ENCODE peak calls at places on chromosomes 1 and 21, in six cellular contexts. One of them, this sample, is unnamed.

GRCh38 chr21:42784276-42784675 is 95.1 kb downstream of the WDR4 start:
- DNase-seq in cardiac muscle cell: no peak
- DNase-seq in CD8-positive, alpha-beta T cell: peak
- DNase-seq in pancreas: no peak
- DNase-seq in suprapubic skin: no peak
- DNase-seq in breast epithelium: no peak
- DNase-seq in this sample: no peak

GRCh38 chr1:64114012-64114525 is 89.4 kb upstream of the UBE2U start:
- DNase-seq in cardiac muscle cell: no peak
- DNase-seq in CD8-positive, alpha-beta T cell: no peak
- DNase-seq in pancreas: no peak
- DNase-seq in suprapubic skin: no peak
- DNase-seq in breast epithelium: no peak
- DNase-seq in this sample: no peak

GRCh38 chr1:230143534-230143933 is 76.5 kb downstream of the GALNT2 start:
- DNase-seq in cardiac muscle cell: no peak
- DNase-seq in CD8-positive, alpha-beta T cell: no peak
- DNase-seq in pancreas: no peak
- DNase-seq in suprapubic skin: no peak
- DNase-seq in breast epithelium: no peak
- DNase-seq in this sample: no peak

GRCh38 chr1:20398744-20399143 is 87.3 kb downstream of the CAMK2N1 start:
- DNase-seq in cardiac muscle cell: no peak
- DNase-seq in CD8-positive, alpha-beta T cell: no peak
- DNase-seq in pancreas: no peak
- DNase-seq in suprapubic skin: no peak
- DNase-seq in breast epithelium: no peak
- DNase-seq in this sample: no peak

GRCh38 chr1:42679364-42679983 is 2.7 kb upstream of the YBX1 start:
- DNase-seq in cardiac muscle cell: peak
- DNase-seq in CD8-positive, alpha-beta T cell: no peak
- DNase-seq in pancreas: no peak
- DNase-seq in suprapubic skin: no peak
- DNase-seq in breast epithelium: no peak
- DNase-seq in this sample: no peak

GRCh38 chr1:6585841-6586240 is 6.0 kb downstream of the ZBTB48 start:
- DNase-seq in cardiac muscle cell: no peak
- DNase-seq in CD8-positive, alpha-beta T cell: no peak
- DNase-seq in pancreas: no peak
- DNase-seq in suprapubic skin: no peak
- DNase-seq in breast epithelium: no peak
- DNase-seq in this sample: no peak

GRCh38 chr1:51297401-51298321 is 32.7 kb downstream of the TTC39A start:
- DNase-seq in cardiac muscle cell: no peak
- DNase-seq in CD8-positive, alpha-beta T cell: no peak
- DNase-seq in pancreas: no peak
- DNase-seq in suprapubic skin: peak
- DNase-seq in breast epithelium: peak
- DNase-seq in this sample: no peak

GRCh38 chr21:29338256-29338655 is 39.5 kb downstream of the BACH1 start:
- DNase-seq in cardiac muscle cell: no peak
- DNase-seq in CD8-positive, alpha-beta T cell: no peak
- DNase-seq in pancreas: no peak
- DNase-seq in suprapubic skin: no peak
- DNase-seq in breast epithelium: no peak
- DNase-seq in this sample: no peak

GRCh38 chr1:20787775-20788488 is 825 bp upstream of the HP1BP3 start:
- DNase-seq in cardiac muscle cell: peak
- DNase-seq in CD8-positive, alpha-beta T cell: no peak
- DNase-seq in pancreas: no peak
- DNase-seq in suprapubic skin: no peak
- DNase-seq in breast epithelium: no peak
- DNase-seq in this sample: no peak

GRCh38 chr1:73604739-73605138 is 593.2 kb downstream of the LRRIQ3 start:
- DNase-seq in cardiac muscle cell: no peak
- DNase-seq in CD8-positive, alpha-beta T cell: no peak
- DNase-seq in pancreas: no peak
- DNase-seq in suprapubic skin: no peak
- DNase-seq in breast epithelium: no peak
- DNase-seq in this sample: no peak
- H3K27ac ChIP-seq in cardiac muscle cell: no peak
- H3K27ac ChIP-seq in CD8-positive, alpha-beta T cell: no peak
- H3K27ac ChIP-seq in pancreas: no peak
- H3K27ac ChIP-seq in suprapubic skin: no peak
- H3K27ac ChIP-seq in breast epithelium: no peak
- H3K27ac ChIP-seq in this sample: no peak

GRCh38 chr1:228375578-228376261 is 30.9 kb downstream of the TRIM11 start:
- DNase-seq in cardiac muscle cell: no peak
- DNase-seq in CD8-positive, alpha-beta T cell: peak
- DNase-seq in pancreas: peak
- DNase-seq in suprapubic skin: no peak
- DNase-seq in breast epithelium: no peak
- DNase-seq in this sample: no peak
- H3K27ac ChIP-seq in cardiac muscle cell: no peak
- H3K27ac ChIP-seq in CD8-positive, alpha-beta T cell: no peak
- H3K27ac ChIP-seq in pancreas: no peak
- H3K27ac ChIP-seq in suprapubic skin: no peak
- H3K27ac ChIP-seq in breast epithelium: peak
- H3K27ac ChIP-seq in this sample: no peak

DNA sequence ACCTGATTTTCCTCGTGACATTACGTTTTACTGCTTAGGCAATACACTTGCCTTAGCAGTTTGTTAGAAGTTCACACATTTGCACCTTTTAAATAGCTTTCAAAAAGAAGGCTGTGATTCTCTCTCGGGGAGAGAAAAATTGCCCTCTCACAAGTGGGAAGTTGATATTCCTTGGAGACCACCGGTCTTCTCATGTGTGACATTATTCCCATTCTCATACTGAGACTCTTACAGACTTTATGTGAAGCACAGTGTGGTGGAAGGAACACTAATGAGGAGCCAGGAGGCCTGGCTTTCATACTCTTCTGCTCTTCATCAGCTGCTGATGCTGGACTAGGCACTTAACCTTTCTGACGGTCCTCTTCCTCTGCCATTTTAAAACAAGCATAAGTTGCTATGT is 69.9 kb upstream of the HSPA13 start:
- DNase-seq in cardiac muscle cell: no peak
- DNase-seq in CD8-positive, alpha-beta T cell: no peak
- DNase-seq in pancreas: no peak
- DNase-seq in suprapubic skin: no peak
- DNase-seq in breast epithelium: no peak
- DNase-seq in this sample: no peak
- H3K27ac ChIP-seq in cardiac muscle cell: peak
- H3K27ac ChIP-seq in CD8-positive, alpha-beta T cell: no peak
- H3K27ac ChIP-seq in pancreas: no peak
- H3K27ac ChIP-seq in suprapubic skin: no peak
- H3K27ac ChIP-seq in breast epithelium: peak
- H3K27ac ChIP-seq in this sample: no peak

GRCh38 chr1:13619909-13620308 is 36.3 kb downstream of the PDPN start:
- DNase-seq in cardiac muscle cell: peak
- DNase-seq in CD8-positive, alpha-beta T cell: no peak
- DNase-seq in pancreas: no peak
- DNase-seq in suprapubic skin: no peak
- DNase-seq in breast epithelium: no peak
- DNase-seq in this sample: no peak
- H3K27ac ChIP-seq in cardiac muscle cell: no peak
- H3K27ac ChIP-seq in CD8-positive, alpha-beta T cell: no peak
- H3K27ac ChIP-seq in pancreas: no peak
- H3K27ac ChIP-seq in suprapubic skin: peak
- H3K27ac ChIP-seq in breast epithelium: peak
- H3K27ac ChIP-seq in this sample: no peak

DNA sequence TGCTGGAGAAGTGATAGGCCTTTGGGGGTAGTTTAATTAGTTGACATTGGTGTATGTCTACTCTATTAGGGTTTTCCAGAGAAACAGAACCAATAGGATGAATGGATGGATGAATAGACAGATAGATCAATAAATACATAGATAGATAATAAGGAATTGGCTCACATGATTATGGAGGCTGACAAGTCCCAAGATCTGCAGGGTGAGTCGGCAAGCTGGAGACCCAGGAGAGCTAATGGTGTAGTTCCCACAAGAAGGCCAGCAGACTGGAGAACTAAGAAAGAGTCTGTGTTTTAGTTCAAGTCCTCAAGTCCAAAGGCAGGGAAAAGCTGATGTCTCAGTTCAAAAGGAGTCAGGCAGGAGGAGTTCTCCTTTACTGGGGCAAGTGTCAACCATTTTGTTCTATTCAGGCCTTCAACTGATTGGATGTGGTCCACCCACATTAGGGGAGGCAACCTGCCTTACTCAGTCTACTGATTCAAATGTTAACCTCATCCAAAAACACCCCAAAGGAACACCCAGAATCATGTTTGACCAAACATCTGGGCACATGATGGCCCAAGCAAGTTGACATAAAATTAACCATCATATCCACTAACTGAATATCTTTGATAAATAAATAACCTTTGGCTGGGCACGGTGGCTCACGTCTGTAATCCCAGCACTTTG is 4.5 kb upstream of the SDE2 start:
- DNase-seq in cardiac muscle cell: no peak
- DNase-seq in CD8-positive, alpha-beta T cell: no peak
- DNase-seq in pancreas: no peak
- DNase-seq in suprapubic skin: no peak
- DNase-seq in breast epithelium: no peak
- DNase-seq in this sample: no peak
- H3K27ac ChIP-seq in cardiac muscle cell: peak
- H3K27ac ChIP-seq in CD8-positive, alpha-beta T cell: no peak
- H3K27ac ChIP-seq in pancreas: no peak
- H3K27ac ChIP-seq in suprapubic skin: peak
- H3K27ac ChIP-seq in breast epithelium: peak
- H3K27ac ChIP-seq in this sample: no peak

GRCh38 chr1:37403166-37403565 is 71.2 kb upstream of the ZC3H12A start:
- DNase-seq in cardiac muscle cell: no peak
- DNase-seq in CD8-positive, alpha-beta T cell: no peak
- DNase-seq in pancreas: no peak
- DNase-seq in suprapubic skin: no peak
- DNase-seq in breast epithelium: no peak
- DNase-seq in this sample: no peak

GRCh38 chr1:37398096-37398495 is 76.3 kb upstream of the ZC3H12A start:
- DNase-seq in cardiac muscle cell: no peak
- DNase-seq in CD8-positive, alpha-beta T cell: no peak
- DNase-seq in pancreas: no peak
- DNase-seq in suprapubic skin: no peak
- DNase-seq in breast epithelium: no peak
- DNase-seq in this sample: no peak

GRCh38 chr1:37399205-37399604 is 75.2 kb upstream of the ZC3H12A start:
- DNase-seq in cardiac muscle cell: no peak
- DNase-seq in CD8-positive, alpha-beta T cell: no peak
- DNase-seq in pancreas: no peak
- DNase-seq in suprapubic skin: no peak
- DNase-seq in breast epithelium: no peak
- DNase-seq in this sample: no peak

GRCh38 chr1:37394574-37395464 is 79.6 kb upstream of the ZC3H12A start:
- DNase-seq in cardiac muscle cell: no peak
- DNase-seq in CD8-positive, alpha-beta T cell: no peak
- DNase-seq in pancreas: no peak
- DNase-seq in suprapubic skin: no peak
- DNase-seq in breast epithelium: no peak
- DNase-seq in this sample: no peak

GRCh38 chr1:37399830-37400790 is 74.3 kb upstream of the ZC3H12A start:
- DNase-seq in cardiac muscle cell: no peak
- DNase-seq in CD8-positive, alpha-beta T cell: no peak
- DNase-seq in pancreas: no peak
- DNase-seq in suprapubic skin: no peak
- DNase-seq in breast epithelium: no peak
- DNase-seq in this sample: no peak
- H3K27ac ChIP-seq in cardiac muscle cell: no peak
- H3K27ac ChIP-seq in CD8-positive, alpha-beta T cell: no peak
- H3K27ac ChIP-seq in pancreas: no peak
- H3K27ac ChIP-seq in suprapubic skin: no peak
- H3K27ac ChIP-seq in breast epithelium: no peak
- H3K27ac ChIP-seq in this sample: no peak